ENCODE peak calls at places on chromosomes 12 and 14, in four cellular contexts. C is progenitor cell of endocrine pancreas, T is RWPE1, Y is putamen. Q is an unnamed sample.

GRCh38 chr14:65377576-65377975 is 35.0 kb upstream of the FUT8 start:
- DNase-seq in C (no peak), T (no peak), Y (no peak), Q (no peak)

GRCh38 chr12:40668095-40668494 is 24.1 kb upstream of the CNTN1 start:
- DNase-seq in C (no peak), T (no peak), Y (no peak), Q (peak; percentile 4)

GRCh38 chr12:7242176-7243101 is 53.0 kb downstream of the PEX5 start:
- DNase-seq in C (no peak), T (no peak), Y (no peak), Q (no peak)

GRCh38 chr12:22529281-22530060 is 14.9 kb downstream of the C2CD5 start:
- DNase-seq in C (no peak), T (no peak), Y (no peak), Q (no peak)

GRCh38 chr12:6452245-6452731 is 446 bp downstream of the TAPBPL start:
- DNase-seq in C (no peak), T (no peak), Y (no peak), Q (peak; percentile 54)

GRCh38 chr14:32372154-32372553 is 43.1 kb downstream of the AKAP6 start:
- DNase-seq in C (no peak), T (peak; percentile 52), Y (no peak), Q (no peak)

GRCh38 chr14:91891081-91891480 is 23.7 kb upstream of the TC2N start:
- DNase-seq in C (no peak), T (no peak), Y (no peak), Q (peak; percentile 73)

GRCh38 chr12:28869197-28869596 is 279.9 kb upstream of the FAR2 start:
- DNase-seq in C (no peak), T (no peak), Y (peak; percentile 55), Q (peak; percentile 48)

GRCh38 chr12:124938606-124939427 is 24.4 kb upstream of the UBC start:
- DNase-seq in C (no peak), T (peak; percentile 45), Y (peak; percentile 81), Q (peak; percentile 87)

GRCh38 chr12:9221476-9221875 is 13.3 kb upstream of the PZP start:
- DNase-seq in C (no peak), T (peak; percentile 64), Y (no peak), Q (no peak)

GRCh38 chr12:53198470-53199110 is 8.5 kb downstream of the ITGB7 start:
- DNase-seq in C (no peak), T (no peak), Y (no peak), Q (no peak)

GRCh38 chr12:94172031-94172430 is 23.7 kb downstream of the PLXNC1 start:
- DNase-seq in C (no peak), T (no peak), Y (peak; percentile 9), Q (peak; percentile 28)

GRCh38 chr12:64304571-64304970 is 82.5 kb upstream of the KICS2 start:
- DNase-seq in C (no peak), T (no peak), Y (no peak), Q (no peak)

GRCh38 chr14:99284254-99285004 is 12.4 kb upstream of the BCL11B start:
- DNase-seq in C (no peak), T (no peak), Y (no peak), Q (no peak)

GRCh38 chr12:40105265-40105514 is 691 bp downstream of the SLC2A13 start:
- DNase-seq in C (no peak), T (no peak), Y (no peak), Q (no peak)

GRCh38 chr12:115963030-115963480 is 314.4 kb downstream of the MED13L start:
- DNase-seq in C (no peak), T (no peak), Y (no peak), Q (no peak)

GRCh38 chr12:130933269-130933995 is 20.3 kb upstream of the ADGRD1 start:
- DNase-seq in C (no peak), T (no peak), Y (no peak), Q (no peak)

GRCh38 chr12:120247621-120248030 is 17.9 kb downstream of the PXN start:
- DNase-seq in C (no peak), T (no peak), Y (no peak), Q (no peak)

GRCh38 chr12:123363743-123364531 is 710 bp downstream of the SBNO1 start:
- DNase-seq in C (peak; percentile 21), T (peak; percentile 40), Y (no peak), Q (peak; percentile 12)

GRCh38 chr12:109191621-109192250 is 75.3 kb downstream of the ACACB start:
- DNase-seq in C (no peak), T (peak; percentile 59), Y (no peak), Q (no peak)

GRCh38 chr12:87756111-87756510 is 273.1 kb downstream of the C12orf50 start:
- DNase-seq in C (no peak), T (no peak), Y (no peak), Q (no peak)

GRCh38 chr12:47133981-47134380 is 54.2 kb upstream of the AMIGO2 start:
- DNase-seq in C (no peak), T (no peak), Y (no peak), Q (no peak)

GRCh38 chr12:66011731-66012130 is 118.8 kb downstream of the LLPH start:
- DNase-seq in C (no peak), T (no peak), Y (no peak), Q (no peak)

GRCh38 chr14:59317346-59317745 is 128.9 kb downstream of the DAAM1 start:
- DNase-seq in C (no peak), T (no peak), Y (no peak), Q (no peak)

GRCh38 chr12:132259364-132259871 is 70.0 kb downstream of the GALNT9 start:
- DNase-seq in C (no peak), T (no peak), Y (no peak), Q (no peak)

GRCh38 chr12:79016181-79016580 is 151.6 kb downstream of the SYT1 start:
- DNase-seq in C (no peak), T (no peak), Y (no peak), Q (no peak)

GRCh38 chr14:90607141-90607540 is 209.1 kb downstream of the TTC7B start:
- DNase-seq in C (no peak), T (no peak), Y (no peak), Q (peak; percentile 80)

GRCh38 chr14:25056688-25057078 is 6.7 kb upstream of the STXBP6 start:
- DNase-seq in C (no peak), T (no peak), Y (peak; percentile 45), Q (peak; percentile 61)

GRCh38 chr14:36675581-36675980 is 13.9 kb downstream of the PAX9 start:
- DNase-seq in C (no peak), T (no peak), Y (no peak), Q (no peak)

GRCh38 chr14:52355526-52355925 is 41.4 kb downstream of the PTGER2 start:
- DNase-seq in C (no peak), T (no peak), Y (no peak), Q (no peak)

GRCh38 chr12:54608156-54608555 is 19.7 kb upstream of the PPP1R1A start:
- DNase-seq in C (no peak), T (no peak), Y (no peak), Q (no peak)

GRCh38 chr12:21054334-21054733 is 76.7 kb upstream of the SLCO1B1 start:
- DNase-seq in C (no peak), T (no peak), Y (no peak), Q (peak; percentile 3)

GRCh38 chr14:98954347-98955000 is 317.5 kb downstream of the BCL11B start:
- DNase-seq in C (no peak), T (no peak), Y (no peak), Q (no peak)

GRCh38 chr12:52696588-52696987 is 6.7 kb downstream of the KRT77 start:
- DNase-seq in C (no peak), T (no peak), Y (no peak), Q (no peak)

GRCh38 chr12:9731797-9732196 is 1.1 kb downstream of the CLECL1 start:
- DNase-seq in C (no peak), T (no peak), Y (no peak), Q (no peak)

GRCh38 chr12:97912943-97913342 is 450.3 kb downstream of the RMST start:
- DNase-seq in C (no peak), T (no peak), Y (no peak), Q (no peak)

GRCh38 chr12:46445093-46445492 is 72.5 kb upstream of the SLC38A2 start:
- DNase-seq in C (no peak), T (no peak), Y (no peak), Q (no peak)